ENCODE peak calls at places on chromosomes 16 and 17, in eight cellular contexts. O is GM23338, U is K562, V is H1, Q is SK-N-SH, W is HCT116, T is GM12878, D is HepG2. Y is an unnamed sample.

GRCh38 chr16:20844588-20844987 is 38.3 kb downstream of the REXO5 start:
- DNase-seq in Q (no peak), U (no peak), D (no peak), T (no peak), V (no peak), O (no peak), W (no peak), Y (peak; percentile 65)

GRCh38 chr17:5921919-5922318 is 148.3 kb upstream of the WSCD1 start:
- DNase-seq in O (no peak), T (no peak), V (no peak), D (no peak), W (peak; percentile 21), U (no peak), Q (no peak), Y (no peak)

GRCh38 chr17:46777943-46778915 is 40.3 kb downstream of the WNT3 start:
- DNase-seq in T (no peak), Q (peak; percentile 59), U (peak; percentile 51), W (no peak), V (no peak), O (peak; percentile 53), D (peak; percentile 53), Y (no peak)

GRCh38 chr17:75130632-75131277 is 787 bp downstream of the NT5C start:
- DNase-seq in Q (peak; percentile 91), O (peak; percentile 91), V (peak; percentile 79), W (peak; percentile 69), D (peak; percentile 68), U (peak; percentile 84), T (no peak), Y (peak; percentile 66)

GRCh38 chr16:75733305-75734141 is 7.2 kb upstream of the CPHXL start:
- DNase-seq in V (no peak), W (no peak), U (peak; percentile 6), D (no peak), Q (no peak), T (no peak), O (no peak), Y (no peak)

GRCh38 chr17:38980455-38981217 is 13.4 kb upstream of the FBXO47 start:
- DNase-seq in Q (peak; percentile 33), V (no peak), T (no peak), W (no peak), U (no peak), O (no peak), D (no peak), Y (no peak)

GRCh38 chr16:49441366-49441780 is 67.8 kb downstream of the C16orf78 start:
- DNase-seq in T (peak; percentile 71), O (peak; percentile 79), D (no peak), Q (peak; percentile 53), U (no peak), W (no peak), V (peak; percentile 68), Y (no peak)

GRCh38 chr17:35788504-35788998 is 6.9 kb downstream of the MMP28 start:
- DNase-seq in Q (peak; percentile 44), D (no peak), W (no peak), T (no peak), U (no peak), V (no peak), O (no peak), Y (no peak)

GRCh38 chr17:2710804-2711607 is 558 bp downstream of the CLUH start:
- DNase-seq in Q (peak; percentile 74), V (no peak), T (no peak), U (no peak), O (peak; percentile 68), D (peak; percentile 75), W (no peak), Y (peak; percentile 19)

GRCh38 chr17:18105027-18105426 is 3.5 kb upstream of the MYO15A start:
- DNase-seq in U (no peak), V (no peak), D (no peak), Q (no peak), O (no peak), W (no peak), T (no peak), Y (no peak)

GRCh38 chr17:2085648-2085949 is 30.7 kb downstream of the HIC1 start:
- DNase-seq in T (no peak), O (no peak), W (no peak), U (no peak), V (no peak), Q (no peak), D (no peak), Y (peak; percentile 94)

GRCh38 chr17:8186446-8186786 is 3.6 kb downstream of the BORCS6 start:
- DNase-seq in O (no peak), T (no peak), V (no peak), W (no peak), D (no peak), Q (no peak), U (no peak), Y (no peak)

GRCh38 chr16:27463741-27464662 is 62.0 kb downstream of the IL21R start:
- DNase-seq in O (no peak), W (no peak), U (no peak), D (no peak), T (no peak), V (no peak), Q (no peak), Y (no peak)

GRCh38 chr17:28381141-28381825 is 9.8 kb downstream of the SARM1 start:
- DNase-seq in T (no peak), V (peak; percentile 91), O (peak; percentile 94), Q (no peak), W (no peak), U (peak; percentile 54), D (no peak), Y (peak; percentile 36)

DNA sequence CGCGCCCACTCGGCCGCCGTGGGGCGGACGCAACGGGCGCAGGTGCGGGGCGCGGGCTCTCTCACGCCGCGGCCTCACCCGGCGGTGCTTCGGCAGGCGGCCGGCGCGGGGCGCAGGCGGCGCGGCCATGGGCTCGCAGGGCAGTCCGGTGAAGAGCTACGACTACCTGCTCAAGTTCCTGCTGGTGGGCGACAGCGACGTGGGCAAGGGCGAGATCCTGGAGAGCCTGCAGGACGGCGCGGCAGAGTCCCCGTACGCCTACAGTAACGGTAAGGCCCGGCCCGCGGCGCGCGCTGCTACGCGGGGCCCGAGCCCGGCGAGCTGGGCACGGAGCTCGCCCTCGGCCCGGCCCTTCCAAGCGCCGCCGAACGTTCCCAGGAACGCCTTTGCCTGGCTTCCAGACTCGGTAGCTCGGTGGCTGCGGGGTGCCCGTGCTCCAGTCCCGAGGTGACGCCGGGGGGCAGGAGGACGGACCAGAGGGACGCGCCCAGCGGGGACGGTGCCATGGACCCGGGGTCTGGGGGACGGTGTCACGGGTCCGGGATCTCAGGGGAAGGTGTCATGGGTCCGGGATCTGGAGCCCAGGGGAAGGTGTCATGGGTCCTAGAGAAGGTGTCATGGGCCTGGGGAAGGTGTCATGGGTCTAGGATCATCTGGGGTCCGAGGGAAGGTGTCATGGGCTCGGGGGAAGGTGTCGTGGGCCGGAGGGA is 454 bp downstream of the RAB40C start:
- DNase-seq in D (no peak), Q (peak; percentile 67), O (no peak), U (peak; percentile 29), V (no peak), W (no peak), T (no peak), Y (peak; percentile 55)
- H2AFZ ChIP-seq in D (no peak overlapping the region), Q (no peak overlapping the region), O (no peak overlapping the region), U (peak overlapping the region; percentile 86), V (no peak overlapping the region), W (no peak overlapping the region), T (peak overlapping the region; percentile 57), Y (peak overlapping the region; percentile 78)

DNA sequence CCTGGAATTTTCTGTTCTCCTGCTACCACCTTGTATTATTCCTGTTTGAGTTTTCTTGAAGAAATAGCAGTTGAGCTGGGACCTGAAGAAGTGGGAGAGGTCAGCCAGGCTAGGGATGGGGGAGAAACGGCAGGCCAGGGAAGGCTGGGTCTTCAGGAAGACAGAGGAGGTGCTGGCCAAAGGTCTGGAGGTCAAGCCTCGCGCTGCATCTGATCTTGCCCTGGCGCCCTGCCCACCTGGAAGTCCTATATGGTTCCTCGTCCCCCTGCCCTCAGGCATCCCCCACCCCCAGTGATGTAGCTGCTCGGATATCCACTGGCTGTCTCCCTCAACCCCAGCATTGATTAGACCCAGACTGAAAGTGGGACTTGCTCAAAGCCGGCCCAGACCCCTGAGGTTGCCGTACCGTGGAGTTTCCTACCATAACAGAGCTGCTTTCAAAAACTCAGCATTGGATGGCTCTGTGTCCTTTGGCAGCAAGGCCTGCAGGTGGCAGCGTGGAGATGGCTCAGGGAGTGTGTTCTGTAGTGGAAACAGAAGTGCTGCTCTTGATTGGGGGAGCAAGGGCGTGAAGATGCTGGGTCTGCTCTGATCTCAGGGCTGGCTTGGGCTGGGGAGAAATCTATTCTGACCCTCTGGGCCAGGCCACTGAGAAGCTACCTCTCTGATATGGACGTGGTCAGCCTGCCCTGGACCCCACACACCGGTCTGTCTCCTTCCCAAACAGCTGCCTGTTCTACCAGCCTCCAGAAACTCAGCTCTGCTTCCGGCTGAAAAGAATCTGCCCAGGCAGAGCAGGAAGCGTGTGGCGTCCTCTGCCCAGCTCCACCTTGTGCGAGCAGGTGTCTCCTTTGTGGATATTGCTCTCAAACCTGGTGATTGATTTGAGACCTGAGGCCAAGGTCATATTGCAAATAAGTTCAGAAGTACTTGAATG is 107.0 kb upstream of the CACNG5 start:
- DNase-seq in V (peak; percentile 78), U (peak; percentile 45), Q (peak; percentile 87), T (no peak), W (peak; percentile 34), O (peak; percentile 88), D (peak; percentile 47), Y (peak; percentile 61)
- TF ChIP-seq CTCF in V (peak; percentile 88), U (peak; percentile 66), Q (peak; percentile 70), T (peak; percentile 87), W (peak; percentile 81), O (peak; percentile 94), D (peak; percentile 89), Y (peak; percentile 79)

GRCh38 chr16:29805232-29806095 is 865 bp upstream of the MAZ start:
- DNase-seq in D (peak; percentile 97), U (peak; percentile 98), W (peak; percentile 93), T (peak; percentile 76), V (peak; percentile 96), Q (peak; percentile 96), O (peak; percentile 97), Y (peak; percentile 97)

GRCh38 chr16:29802416-29802935 is 3.9 kb upstream of the MAZ start:
- DNase-seq in Q (no peak), D (no peak), T (no peak), O (no peak), U (no peak), W (no peak), V (no peak), Y (no peak)

GRCh38 chr16:29806096-29806579 is at the start of gene MAZ:
- DNase-seq in D (no peak), Q (peak; percentile 90), T (no peak), U (peak; percentile 95), V (no peak), O (no peak), W (peak; percentile 83), Y (no peak)

GRCh38 chr16:29804455-29805231 is 1.7 kb upstream of the MAZ start:
- DNase-seq in T (no peak), W (no peak), U (peak; percentile 42), Q (no peak), O (peak; percentile 28), D (no peak), V (no peak), Y (peak; percentile 32)

DNA sequence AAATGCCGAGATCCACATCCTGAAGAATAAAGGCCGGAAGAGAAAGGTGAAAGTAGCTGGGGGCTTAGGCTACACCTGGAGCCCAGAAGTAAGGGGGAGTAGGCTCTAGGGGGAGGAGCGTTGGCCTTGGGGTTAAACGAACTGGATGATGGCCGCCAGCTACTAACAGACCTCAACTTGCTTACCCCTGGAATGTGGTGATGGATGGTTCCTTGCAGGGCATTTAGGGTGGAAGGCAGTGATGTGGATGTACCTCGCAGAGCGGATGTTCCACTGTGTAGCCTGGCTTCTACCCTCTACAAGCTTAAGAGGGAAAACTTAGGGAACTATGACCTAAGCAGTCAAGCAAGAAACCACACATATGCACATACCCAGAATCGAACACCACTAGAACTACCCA is 2.3 kb upstream of the MAZ start:
- DNase-seq in V (no peak), W (no peak), T (no peak), Q (no peak), U (no peak), O (peak; percentile 31), D (no peak), Y (no peak)
- TF ChIP-seq POLR2AphosphoS5 in V (no peak), W (no peak), T (no peak), Q (no peak), U (no peak), O (no peak), D (no peak), Y (no peak)

GRCh38 chr16:85689285-85689949 is 663 bp upstream of the GINS2 start:
- DNase-seq in D (no peak), T (no peak), W (no peak), V (no peak), O (peak; percentile 35), Q (no peak), U (no peak), Y (no peak)
- H2AFZ ChIP-seq in D (no peak overlapping the region), T (peak overlapping the region; percentile 2), W (peak overlapping the region; percentile 91), V (no peak overlapping the region), O (peak overlapping the region; percentile 88), Q (peak overlapping the region; percentile 93), U (peak overlapping the region; percentile 89), Y (peak overlapping the region; percentile 15)

Y was measured in endothelial cell of umbilical vein.